ENCODE peak calls at places on chromosome 18, in four cellular contexts. S is K562, J is GM12892, F is A549. M is an unnamed sample.

GRCh38 chr18:63202814-63203213 is 116.8 kb downstream of the BCL2 start:
- DNase-seq in F (no peak), J (no peak), S (no peak), M (no peak)

GRCh38 chr18:14944838-14945237 is 196.9 kb downstream of the ANKRD30B start:
- DNase-seq in J (no peak), F (no peak), S (no peak), M (no peak)

GRCh38 chr18:36446059-36446458 is 148.5 kb downstream of the FHOD3 start:
- DNase-seq in S (no peak), F (no peak), J (no peak), M (no peak)

GRCh38 chr18:70132999-70133398 is 72.5 kb downstream of the RTTN start:
- DNase-seq in F (peak), S (no peak), J (no peak), M (no peak)

GRCh38 chr18:13221821-13222220 is 3.3 kb downstream of the LDLRAD4 start:
- DNase-seq in J (no peak), F (no peak), S (no peak), M (no peak)

GRCh38 chr18:77059294-77059916 is 73.2 kb downstream of the MBP start:
- DNase-seq in J (no peak), S (peak), F (peak), M (peak)

GRCh38 chr18:62942578-62942977 is 227.2 kb downstream of the PHLPP1 start:
- DNase-seq in J (no peak), F (no peak), S (no peak), M (no peak)

GRCh38 chr18:63107931-63108330 is 211.6 kb downstream of the BCL2 start:
- DNase-seq in S (no peak), J (no peak), F (no peak), M (no peak)

GRCh38 chr18:1050012-1050657 is 145.5 kb downstream of the ADCYAP1 start:
- DNase-seq in F (no peak), J (no peak), S (peak), M (peak)

GRCh38 chr18:76580288-76580962 is 85.4 kb upstream of the ZNF516 start:
- DNase-seq in J (no peak), F (no peak), S (no peak), M (no peak)

GRCh38 chr18:80109676-80110078 is 615 bp downstream of the ADNP2 start:
- DNase-seq in S (no peak), J (peak), F (peak), M (peak)

GRCh38 chr18:13112982-13113381 is 105.6 kb upstream of the LDLRAD4 start:
- DNase-seq in F (peak), J (no peak), S (peak), M (peak)

GRCh38 chr18:59696311-59697235 is 650 bp downstream of the CCBE1 start:
- DNase-seq in F (peak), J (no peak), S (no peak), M (no peak)

GRCh38 chr18:1499265-1499664 is 594.6 kb downstream of the ADCYAP1 start:
- DNase-seq in F (no peak), S (no peak), J (no peak), M (no peak)

GRCh38 chr18:49525981-49526380 is 35.9 kb upstream of the LIPG start:
- DNase-seq in F (no peak), S (no peak), J (no peak), M (no peak)

GRCh38 chr18:5542393-5543035 is 1.3 kb downstream of the EPB41L3 start:
- DNase-seq in S (no peak), F (no peak), J (no peak), M (no peak)

GRCh38 chr18:24499814-24500601 is 39.6 kb downstream of the HRH4 start:
- DNase-seq in F (no peak), J (no peak), S (no peak), M (no peak)

GRCh38 chr18:3449702-3450357 is at the start of gene TGIF1:
- DNase-seq in J (no peak), F (peak), S (peak), M (peak)

GRCh38 chr18:63592506-63592905 is 5.4 kb downstream of the SERPINB13 start:
- DNase-seq in J (no peak), F (no peak), S (no peak), M (no peak)

GRCh38 chr18:48860276-48861180 is 90.2 kb downstream of the SMAD7 start:
- DNase-seq in S (no peak), F (no peak), J (no peak), M (no peak)

GRCh38 chr18:32769242-32770180 is 3.3 kb downstream of the KLHL14 start:
- DNase-seq in J (no peak), F (no peak), S (no peak), M (no peak)

GRCh38 chr18:46448347-46448746 is 208.7 kb downstream of the LOXHD1 start:
- DNase-seq in F (no peak), S (no peak), J (no peak), M (no peak)

GRCh38 chr18:79260510-79260909 is 135.2 kb upstream of the NFATC1 start:
- DNase-seq in J (no peak), F (no peak), S (no peak), M (no peak)

GRCh38 chr18:5510109-5510846 is 33.5 kb downstream of the EPB41L3 start:
- DNase-seq in F (no peak), S (no peak), J (no peak), M (no peak)

GRCh38 chr18:65235966-65236634 is 514.7 kb upstream of the CDH7 start:
- DNase-seq in S (no peak), J (no peak), F (no peak), M (no peak)

GRCh38 chr18:48703033-48703386 is 164.2 kb downstream of the CTIF start:
- DNase-seq in S (no peak), J (no peak), F (no peak), M (no peak)

GRCh38 chr18:41771971-41772370 is 183.1 kb upstream of the PIK3C3 start:
- DNase-seq in F (no peak), J (no peak), S (no peak), M (no peak)

GRCh38 chr18:10525563-10526210 is at the start of gene NAPG:
- DNase-seq in F (peak), J (peak), S (peak), M (peak)

GRCh38 chr18:10524507-10525425 is 1.1 kb upstream of the NAPG start:
- DNase-seq in S (no peak), F (no peak), J (no peak), M (no peak)

GRCh38 chr18:10528439-10528838 is 2.6 kb downstream of the NAPG start:
- DNase-seq in F (no peak), J (no peak), S (peak), M (peak)

GRCh38 chr18:10523544-10523943 is 2.3 kb upstream of the NAPG start:
- DNase-seq in S (no peak), J (no peak), F (no peak), M (no peak)

GRCh38 chr18:10526211-10526949 is 553 bp downstream of the NAPG start:
- DNase-seq in J (peak), F (peak), S (peak), M (peak)
- TF ChIP-seq POLR2A in J (no peak), F (peak), S (no peak), M (no peak)

DNA sequence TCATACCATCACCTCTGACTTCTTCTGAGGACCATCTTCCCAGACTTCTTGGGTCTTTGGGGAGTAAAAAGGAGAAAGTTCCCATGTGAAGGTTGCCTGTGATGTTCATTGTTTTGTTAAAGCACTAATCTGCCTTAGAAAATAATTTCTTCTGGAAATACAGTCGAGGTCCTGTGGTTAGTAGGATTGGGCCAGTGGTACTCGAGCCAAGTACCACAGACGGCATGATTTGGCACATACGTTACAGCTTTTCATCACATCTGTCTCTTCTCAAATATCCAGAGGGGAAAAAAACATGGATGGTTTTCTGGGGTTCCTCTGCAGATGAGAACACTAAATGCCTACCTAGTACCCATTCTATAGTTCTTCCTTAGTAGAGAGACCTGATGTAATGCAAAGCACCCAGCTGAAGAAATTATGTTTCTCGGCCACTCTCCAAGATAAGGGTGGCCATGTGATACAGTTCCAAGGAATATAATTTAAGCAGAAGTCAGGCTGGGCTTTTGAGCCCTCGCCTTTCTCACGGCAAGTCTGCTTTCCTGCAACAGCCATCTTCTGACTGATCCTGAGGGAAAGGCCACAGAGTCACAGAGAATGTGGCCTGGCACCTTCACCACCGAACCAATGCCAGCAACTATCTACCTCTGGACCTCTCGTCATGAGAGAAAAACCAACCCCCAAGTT is 161.0 kb downstream of the RNF152 start:
- DNase-seq in F (no peak), J (no peak), S (no peak), M (no peak)
- TF ChIP-seq POLR2A in F (no peak), J (no peak), S (no peak), M (no peak)

GRCh38 chr18:9878783-9879242 is 7.0 kb upstream of the TXNDC2 start:
- DNase-seq in S (no peak), F (no peak), J (no peak), M (peak)

GRCh38 chr18:9878095-9878494 is 7.7 kb upstream of the TXNDC2 start:
- DNase-seq in F (no peak), S (no peak), J (no peak), M (no peak)

GRCh38 chr18:9876523-9876866 is 9.3 kb upstream of the TXNDC2 start:
- DNase-seq in F (no peak), J (no peak), S (no peak), M (peak)

GRCh38 chr18:9877655-9878014 is 8.1 kb upstream of the TXNDC2 start:
- DNase-seq in J (no peak), S (no peak), F (no peak), M (no peak)

GRCh38 chr18:9876867-9877654 is 8.7 kb upstream of the TXNDC2 start:
- DNase-seq in S (peak), F (peak), J (no peak), M (peak)
- TF ChIP-seq POLR2A in S (peak), F (no peak), J (no peak), M (peak)

GRCh38 chr18:28073658-28074057 is 103.3 kb downstream of the CDH2 start:
- DNase-seq in J (no peak), F (no peak), S (no peak), M (no peak)
- TF ChIP-seq POLR2A in J (no peak), F (no peak), S (no peak), M (no peak)

GRCh38 chr18:54828290-54828871 is at the start of gene RAB27B:
- DNase-seq in F (peak), S (no peak), J (no peak), M (peak)
- TF ChIP-seq POLR2A in F (peak), S (no peak), J (no peak), M (peak)

GRCh38 chr18:23442958-23443357 is 10.1 kb upstream of the RIOK3 start:
- DNase-seq in S (no peak), J (no peak), F (no peak), M (no peak)

GRCh38 chr18:23438046-23438377 is 15.1 kb upstream of the RIOK3 start:
- DNase-seq in F (no peak), S (no peak), J (no peak), M (no peak)

GRCh38 chr18:23433360-23433759 is 19.7 kb upstream of the RIOK3 start:
- DNase-seq in J (no peak), S (peak), F (no peak), M (peak)

GRCh38 chr18:23438608-23439366 is 14.3 kb upstream of the RIOK3 start:
- DNase-seq in J (no peak), S (peak), F (no peak), M (no peak)

DNA sequence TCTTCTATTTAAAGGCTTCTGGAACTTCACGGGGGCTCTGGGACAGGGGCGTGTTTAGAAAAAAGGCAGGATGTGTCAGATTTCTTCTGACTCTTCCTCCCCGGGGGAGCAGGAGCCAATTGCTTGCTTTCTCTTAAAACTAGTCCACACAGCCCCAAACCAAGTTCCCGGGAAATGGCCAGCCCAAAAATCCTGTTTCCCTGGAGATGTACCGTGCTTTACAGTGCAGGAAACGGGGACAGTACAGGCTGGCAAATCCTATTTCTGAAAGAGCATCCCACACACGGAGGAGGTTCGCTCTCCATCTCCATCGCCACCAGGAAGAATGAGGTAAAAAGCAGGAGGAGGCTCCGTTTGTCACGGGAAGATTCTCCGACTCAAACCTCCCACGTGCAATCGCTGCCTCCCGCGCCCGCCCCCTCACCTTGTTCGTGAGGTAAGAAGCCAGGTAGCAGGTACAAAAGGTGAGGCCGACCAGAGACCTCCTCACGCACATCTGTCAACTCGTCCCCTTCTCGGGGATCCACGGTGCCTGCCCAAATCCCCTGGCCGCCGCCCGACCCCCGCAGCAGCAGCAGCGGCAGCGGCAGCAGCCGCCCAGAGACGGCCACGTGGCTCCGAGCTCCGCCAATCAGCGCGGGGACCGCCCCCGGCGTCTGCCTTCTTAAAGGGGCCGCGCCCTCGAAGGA is 15.6 kb upstream of the RIOK3 start:
- DNase-seq in F (peak), S (peak), J (peak), M (peak)
- TF ChIP-seq POLR2A in F (peak), S (peak), J (peak), M (peak)

GRCh38 chr18:26702023-26702422 is 153.7 kb upstream of the KCTD1 start:
- DNase-seq in F (no peak), S (no peak), J (no peak), M (no peak)

GRCh38 chr18:26706796-26707406 is 158.5 kb upstream of the KCTD1 start:
- DNase-seq in F (no peak), J (no peak), S (no peak), M (no peak)

GRCh38 chr18:26700728-26701127 is 152.4 kb upstream of the KCTD1 start:
- DNase-seq in S (no peak), J (no peak), F (no peak), M (no peak)

GRCh38 chr18:26700201-26700600 is 151.8 kb upstream of the KCTD1 start:
- DNase-seq in J (no peak), S (no peak), F (no peak), M (no peak)

DNA sequence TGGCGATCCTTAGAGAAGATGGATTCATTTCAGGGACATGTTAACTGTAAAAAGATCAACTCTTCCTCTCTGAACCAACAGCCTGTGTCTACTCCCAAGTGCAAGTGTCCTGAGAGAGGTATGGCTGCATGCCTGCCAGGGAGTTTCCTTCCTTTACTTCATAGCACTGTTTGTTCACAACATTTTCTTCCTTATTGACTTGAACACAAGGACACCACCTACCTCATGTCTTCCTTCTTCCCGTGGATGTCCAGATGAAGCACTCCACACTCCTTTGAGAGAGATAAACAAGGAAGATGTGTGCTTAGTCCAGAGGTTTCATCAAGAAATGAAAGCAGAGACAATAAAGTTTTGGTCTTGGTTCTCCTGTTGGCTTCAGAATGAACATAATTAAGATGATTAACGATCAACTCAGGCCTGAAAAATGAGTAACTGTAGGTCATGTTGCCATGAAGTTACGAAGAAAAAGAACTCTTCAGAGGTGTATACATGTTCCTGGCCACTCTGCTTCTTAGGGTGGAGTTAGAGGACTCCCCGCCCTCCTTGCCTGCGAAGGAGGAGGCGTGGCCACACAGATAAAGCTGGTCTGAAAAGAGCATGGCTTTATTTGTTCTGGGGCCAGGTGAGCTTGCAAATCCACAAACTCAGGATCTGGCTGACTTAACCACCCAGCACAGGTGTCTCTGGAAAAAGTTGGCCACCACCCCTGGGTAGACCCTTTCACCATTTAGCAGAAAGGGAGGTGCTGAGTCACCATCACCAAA is 155.0 kb upstream of the KCTD1 start:
- DNase-seq in J (no peak), F (peak), S (no peak), M (no peak)
- TF ChIP-seq POLR2A in J (no peak), F (no peak), S (no peak), M (no peak)

GRCh38 chr18:38966846-38967245 is 1401.2 kb upstream of the CELF4 start:
- DNase-seq in S (no peak), J (no peak), F (no peak), M (no peak)

GRCh38 chr18:38961880-38962279 is 1396.3 kb upstream of the CELF4 start:
- DNase-seq in S (no peak), F (no peak), J (no peak), M (no peak)

GRCh38 chr18:38963943-38964660 is 1398.5 kb upstream of the CELF4 start:
- DNase-seq in F (no peak), S (no peak), J (no peak), M (no peak)
- TF ChIP-seq POLR2A in F (no peak), S (no peak), J (no peak), M (no peak)

DNA sequence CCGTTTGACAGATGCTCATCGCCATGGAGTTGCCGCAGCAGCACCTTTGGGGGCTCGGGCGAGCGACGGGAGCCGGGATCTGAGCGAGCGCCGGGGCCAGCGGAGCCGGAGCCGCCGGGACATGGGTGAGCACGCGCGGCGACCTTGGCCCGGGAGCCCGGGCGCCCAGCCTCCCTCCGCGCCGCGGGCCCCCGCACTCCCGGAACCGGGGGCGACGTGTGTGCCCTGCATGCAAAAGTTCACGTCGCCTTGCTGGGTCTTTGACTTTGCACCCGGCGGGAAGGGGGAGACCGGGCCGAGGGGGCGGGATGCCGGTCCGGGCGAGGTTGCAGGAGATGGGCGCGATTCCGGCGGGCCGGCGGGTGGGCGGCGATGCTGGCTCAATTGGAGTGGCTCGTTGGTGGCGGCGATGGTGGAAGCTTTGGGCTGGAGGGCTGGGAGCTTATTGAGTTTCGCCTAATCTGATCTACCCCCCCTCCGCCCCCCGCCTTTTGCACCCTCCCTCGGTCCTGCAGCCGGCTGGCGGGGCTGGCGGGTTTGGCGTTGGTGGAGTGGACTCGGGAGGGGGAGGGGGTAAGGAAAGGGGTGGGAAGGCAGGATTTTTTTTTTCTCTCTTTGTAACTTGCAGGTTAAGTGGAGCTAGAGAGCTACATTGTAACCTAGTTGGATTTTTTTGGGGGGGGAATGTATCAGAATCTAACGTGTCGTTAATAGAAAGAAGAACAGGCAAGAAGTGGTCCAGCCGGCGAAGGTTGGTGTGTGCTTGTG is at the start of gene SETBP1:
- DNase-seq in J (peak), F (peak), S (peak), M (peak)
- TF ChIP-seq POLR2A in J (peak), F (no peak), S (no peak), M (no peak)